ENCODE peak calls at places on chromosomes 7 and 10, in nine cellular contexts. K is endothelial cell of umbilical vein; L is A549; V is tibial artery; W is mucosa of descending colon; H is glutamatergic neuron; D is brain microvascular endothelial cell; J is GM13976; E is CD8-positive, alpha-beta T cell. Y is an unnamed sample.

GRCh38 chr7:100900978-100901377 is 5.3 kb upstream of the ACHE start:
- DNase-seq in E (no peak), L (no peak), W (no peak), H (no peak), V (no peak), K (no peak), D (no peak), J (no peak), Y (no peak)

GRCh38 chr10:27369832-27370231 is 129.2 kb upstream of the ACBD5 start:
- DNase-seq in L (peak), K (peak), D (no peak), E (no peak), H (no peak), J (no peak), W (no peak), V (no peak), Y (no peak)

GRCh38 chr7:18290223-18290622 is 205.3 kb upstream of the HDAC9 start:
- DNase-seq in V (no peak), K (no peak), W (no peak), L (no peak), E (no peak), D (no peak), J (no peak), H (no peak), Y (no peak)

GRCh38 chr7:108114117-108114841 is 15.9 kb downstream of the LAMB4 start:
- DNase-seq in W (no peak), V (no peak), H (no peak), E (no peak), L (peak), K (peak), D (no peak), J (no peak), Y (peak)

GRCh38 chr7:21949522-21949921 is 3.8 kb upstream of the CDCA7L start:
- DNase-seq in E (no peak), K (no peak), V (no peak), J (no peak), L (no peak), D (no peak), H (no peak), W (no peak), Y (no peak)

GRCh38 chr7:158028290-158028941 is 559.2 kb downstream of the PTPRN2 start:
- DNase-seq in H (no peak), D (no peak), L (no peak), K (no peak), V (no peak), W (no peak), E (no peak), J (no peak), Y (no peak)

GRCh38 chr10:132065491-132066105 is at the start of gene JAKMIP3:
- DNase-seq in W (no peak), D (peak), H (no peak), L (peak), K (peak), E (no peak), J (no peak), V (peak), Y (no peak)

GRCh38 chr10:114401195-114401741 is 3.0 kb downstream of the AFAP1L2 start:
- DNase-seq in E (no peak), D (peak), J (no peak), H (no peak), L (no peak), K (no peak), W (peak), V (peak), Y (peak)

GRCh38 chr7:118974836-118975235 is 750.3 kb downstream of the ANKRD7 start:
- DNase-seq in D (no peak), V (no peak), L (no peak), H (no peak), E (no peak), K (no peak), J (no peak), W (no peak), Y (no peak)

GRCh38 chr10:129848571-129849451 is 115.3 kb downstream of the EBF3 start:
- DNase-seq in J (no peak), D (no peak), V (no peak), E (no peak), H (no peak), W (no peak), L (no peak), K (no peak), Y (no peak)

GRCh38 chr10:96719850-96720421 is 378 bp downstream of the PIK3AP1 start:
- DNase-seq in H (peak), J (peak), W (peak), E (peak), D (no peak), V (peak), K (no peak), L (peak), Y (peak)
- TF ChIP-seq CTCF in H (no peak), J (peak), W (no peak), E (peak), D (peak), V (no peak), K (peak), L (peak), Y (peak)

GRCh38 chr7:29296421-29296820 is 101.8 kb downstream of the CHN2 start:
- DNase-seq in K (no peak), J (no peak), V (no peak), H (no peak), L (no peak), E (no peak), D (no peak), W (no peak), Y (no peak)

GRCh38 chr7:29292886-29293658 is 98.5 kb downstream of the CHN2 start:
- DNase-seq in V (no peak), D (no peak), H (no peak), J (no peak), W (no peak), E (no peak), K (no peak), L (no peak), Y (no peak)

GRCh38 chr7:29300649-29301048 is 106.1 kb downstream of the CHN2 start:
- DNase-seq in H (no peak), K (peak), V (no peak), W (no peak), L (no peak), D (no peak), J (no peak), E (no peak), Y (no peak)

GRCh38 chr7:29299986-29300609 is 105.5 kb downstream of the CHN2 start:
- DNase-seq in J (no peak), W (no peak), E (no peak), H (no peak), D (no peak), K (no peak), L (no peak), V (no peak), Y (no peak)

DNA sequence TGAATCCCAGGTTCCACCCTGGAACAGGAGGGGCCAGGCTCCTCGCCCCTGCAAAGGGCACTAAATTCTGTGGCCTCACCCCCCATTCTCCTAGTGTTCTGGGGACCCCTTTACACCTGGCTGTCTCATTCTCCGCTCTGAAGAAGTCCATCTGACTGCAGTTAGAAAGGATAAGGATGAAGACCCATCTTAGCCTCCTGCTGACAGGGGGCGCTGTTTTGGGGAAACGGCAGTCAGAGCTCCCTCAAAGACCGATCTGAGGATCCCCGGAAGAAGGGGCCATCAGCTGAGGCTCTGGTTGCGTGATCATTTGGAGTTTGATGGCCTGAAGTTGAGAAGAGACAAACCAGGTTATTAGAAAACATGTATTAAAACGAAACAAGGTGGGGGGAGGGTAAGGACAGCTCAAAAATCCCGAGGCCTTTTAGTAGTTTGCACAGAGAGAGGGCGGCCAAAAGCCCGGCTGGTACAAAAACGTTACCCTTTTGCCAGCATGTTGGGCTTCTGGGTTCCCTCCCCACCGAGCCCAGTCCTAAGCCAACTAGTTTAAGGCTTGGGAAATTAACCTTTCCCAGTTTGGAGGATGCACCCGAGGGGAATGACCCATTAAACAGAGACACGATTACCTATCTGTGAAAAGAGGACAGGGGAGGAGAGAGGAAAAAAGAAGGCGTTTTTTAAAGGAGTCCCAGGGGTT is 102.8 kb downstream of the CHN2 start:
- DNase-seq in E (no peak), K (no peak), V (no peak), D (no peak), L (no peak), J (no peak), W (no peak), H (peak), Y (peak)
- TF ChIP-seq CTCF in E (no peak), K (peak), V (no peak), D (peak), L (no peak), J (no peak), W (no peak), H (peak), Y (peak)

DNA sequence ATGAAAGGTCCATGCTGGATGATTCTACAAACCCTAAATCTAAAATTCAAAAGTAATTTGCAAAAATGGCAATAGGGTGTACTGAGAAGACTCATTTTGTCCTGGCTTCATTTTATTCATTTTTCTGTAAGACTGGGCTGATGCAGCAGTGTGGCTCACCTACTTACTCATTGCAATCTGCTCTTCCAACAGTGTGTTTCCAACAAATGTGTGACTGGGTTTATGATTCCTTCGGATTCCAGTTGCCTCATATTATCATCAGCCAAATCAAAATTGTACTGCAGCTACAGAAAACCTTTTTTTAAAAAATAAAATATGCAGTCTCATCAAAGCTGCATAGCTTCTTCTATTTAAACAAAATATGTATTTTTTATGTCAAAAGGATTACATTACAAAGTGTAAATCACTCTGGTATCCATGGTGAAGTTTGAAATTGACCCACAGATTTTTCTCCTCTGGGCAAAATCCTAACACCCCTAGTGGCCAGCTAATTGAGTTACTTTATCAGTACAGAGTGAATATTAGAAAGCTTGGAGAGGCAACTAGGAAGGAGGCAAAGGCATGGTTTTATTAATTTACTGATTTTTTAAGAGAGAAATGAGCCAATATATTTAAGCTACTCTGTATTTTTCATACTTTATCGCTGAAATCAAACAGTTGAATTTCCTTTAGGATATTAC is 390.3 kb downstream of the MAGI2 start:
- DNase-seq in V (no peak), E (no peak), W (no peak), D (no peak), J (no peak), K (no peak), L (no peak), H (no peak), Y (no peak)
- TF ChIP-seq CTCF in V (no peak), E (no peak), W (no peak), D (peak), J (no peak), K (no peak), L (no peak), H (peak), Y (no peak)

DNA sequence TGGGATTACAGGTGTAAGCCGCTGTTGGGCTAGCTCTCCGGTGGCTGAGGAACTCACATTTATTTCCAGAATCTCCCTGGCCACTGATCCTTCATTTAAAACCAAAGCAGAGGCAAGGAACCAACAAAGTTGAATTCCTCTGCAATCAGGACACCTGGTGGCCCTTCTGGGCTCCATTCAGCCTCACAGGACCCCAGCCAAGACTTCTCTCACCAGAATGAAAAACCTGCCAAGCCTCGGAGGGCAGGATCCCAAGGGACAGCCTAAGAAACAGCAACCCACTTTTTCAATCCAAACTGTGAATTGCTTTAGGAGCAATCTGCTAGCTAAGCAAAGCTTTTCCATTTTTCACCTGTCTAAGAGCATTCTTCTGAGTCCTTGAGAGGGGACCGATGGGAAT is 34.6 kb downstream of the OAT start:
- DNase-seq in J (no peak), K (no peak), H (no peak), D (no peak), V (peak), L (no peak), E (no peak), W (no peak), Y (no peak)
- TF ChIP-seq CTCF in J (no peak), K (no peak), H (no peak), D (peak), V (no peak), L (no peak), E (no peak), W (no peak), Y (no peak)

Y was measured in GM12865.